ENCODE peak calls at places on chromosomes 4 and X, in six cellular contexts. X is CD8-positive, alpha-beta T cell; R is suprapubic skin; S is GM04504; B is caudate nucleus; K is EL. J is an unnamed sample.

GRCh38 chr4:7411896-7412585 is 22.7 kb downstream of the PSAPL1 start:
- DNase-seq in R (peak), X (no peak), B (no peak), S (no peak), K (no peak), J (no peak)

GRCh38 chr4:6548882-6549230 is 26.1 kb upstream of the MAN2B2 start:
- DNase-seq in B (no peak), R (no peak), K (no peak), X (no peak), S (no peak), J (no peak)

GRCh38 chrX:22520128-22520828 is 247.6 kb downstream of the CBLL2 start:
- DNase-seq in B (no peak), S (no peak), X (no peak), R (no peak), K (no peak), J (no peak)

GRCh38 chrX:40061871-40062524 is 35.8 kb downstream of the BCOR start:
- DNase-seq in K (no peak), X (peak), B (no peak), R (no peak), S (no peak), J (no peak)

GRCh38 chr4:16032382-16032743 is 51.5 kb downstream of the PROM1 start:
- DNase-seq in K (no peak), X (no peak), B (no peak), R (no peak), S (no peak), J (no peak)

GRCh38 chr4:128452415-128452814 is 164.8 kb upstream of the PGRMC2 start:
- DNase-seq in K (no peak), R (no peak), X (no peak), B (no peak), S (no peak), J (no peak)

GRCh38 chr4:117474987-117475386 is 389.6 kb upstream of the TRAM1L1 start:
- DNase-seq in R (no peak), S (no peak), K (no peak), B (no peak), X (no peak), J (no peak)

GRCh38 chrX:22078117-22078516 is 46.0 kb downstream of the PHEX start:
- DNase-seq in S (no peak), B (no peak), X (no peak), K (peak), R (no peak), J (no peak)

GRCh38 chr4:68951078-68951805 is at the start of gene UGT2A3:
- DNase-seq in S (no peak), K (no peak), B (no peak), R (no peak), X (no peak), J (no peak)

GRCh38 chr4:113328514-113328913 is 279.1 kb downstream of the ANK2 start:
- DNase-seq in K (no peak), R (no peak), X (no peak), B (no peak), S (no peak), J (no peak)

GRCh38 chrX:22699591-22700091 is 300.1 kb upstream of the DDX53 start:
- DNase-seq in K (peak), X (no peak), B (no peak), S (no peak), R (no peak), J (no peak)

GRCh38 chr4:7253806-7254205 is 61.5 kb downstream of the SORCS2 start:
- DNase-seq in B (no peak), X (no peak), S (no peak), R (no peak), K (no peak), J (no peak)

GRCh38 chrX:154328646-154329045 is 33.1 kb downstream of the TKTL1 start:
- DNase-seq in K (no peak), S (no peak), B (no peak), R (no peak), X (no peak), J (no peak)

GRCh38 chr4:14693728-14694127 is 308.6 kb upstream of the CPEB2 start:
- DNase-seq in X (no peak), K (no peak), B (no peak), R (no peak), S (no peak), J (no peak)

GRCh38 chrX:1398431-1399340 is 6.8 kb upstream of the SLC25A6 start:
- DNase-seq in K (no peak), S (no peak), B (no peak), X (no peak), R (no peak), J (no peak)

GRCh38 chrX:37686348-37686736 is 751 bp downstream of the XK start:
- DNase-seq in S (no peak), B (no peak), K (no peak), R (no peak), X (no peak), J (no peak)

GRCh38 chrX:42028113-42028512 is 104.8 kb upstream of the CASK start:
- DNase-seq in K (peak), R (no peak), B (no peak), X (no peak), S (no peak), J (no peak)

GRCh38 chr4:163143532-163143931 is 23.2 kb downstream of the NAF1 start:
- DNase-seq in B (no peak), X (no peak), S (no peak), R (no peak), K (no peak), J (no peak)

GRCh38 chr4:2624782-2625548 is 88.5 kb downstream of the FAM193A start:
- DNase-seq in S (no peak), R (no peak), B (no peak), K (no peak), X (no peak), J (no peak)

J was measured in SIG-M5.